ENCODE peak calls at places on chromosomes 6 and 20, in five cellular contexts. One of them, this sample, is unnamed.
A peak's percentile ranks its signal among the peaks of the same experiment; 100 is the strongest.

GRCh38 chr6:37514377-37514776 is 14.7 kb upstream of the CCDC167 start:
- DNase-seq in activated T-cell treated with anti-CD3 and anti-CD28 coated beads, Interleukin-2, amount 50 U/mL, for 72 hours: peak; percentile 67
- DNase-seq in T-helper 1 cell: no peak
- DNase-seq in DMS153: no peak
- DNase-seq in LoVo: no peak
- DNase-seq in this sample: peak; percentile 72

GRCh38 chr6:83597511-83597910 is 85.2 kb downstream of the PRSS35 start:
- DNase-seq in activated T-cell treated with anti-CD3 and anti-CD28 coated beads, Interleukin-2, amount 50 U/mL, for 72 hours: no peak
- DNase-seq in T-helper 1 cell: no peak
- DNase-seq in DMS153: no peak
- DNase-seq in LoVo: no peak
- DNase-seq in this sample: no peak

GRCh38 chr6:142796571-142796970 is 148.4 kb downstream of the HIVEP2 start:
- DNase-seq in activated T-cell treated with anti-CD3 and anti-CD28 coated beads, Interleukin-2, amount 50 U/mL, for 72 hours: no peak
- DNase-seq in T-helper 1 cell: no peak
- DNase-seq in DMS153: no peak
- DNase-seq in LoVo: no peak
- DNase-seq in this sample: peak; percentile 74

GRCh38 chr6:148818939-148819575 is 72.2 kb downstream of the UST start:
- DNase-seq in activated T-cell treated with anti-CD3 and anti-CD28 coated beads, Interleukin-2, amount 50 U/mL, for 72 hours: no peak
- DNase-seq in T-helper 1 cell: no peak
- DNase-seq in DMS153: no peak
- DNase-seq in LoVo: no peak
- DNase-seq in this sample: no peak

GRCh38 chr20:50691585-50692552 is 527 bp upstream of the RIPOR3 start:
- DNase-seq in activated T-cell treated with anti-CD3 and anti-CD28 coated beads, Interleukin-2, amount 50 U/mL, for 72 hours: no peak
- DNase-seq in T-helper 1 cell: no peak
- DNase-seq in DMS153: no peak
- DNase-seq in LoVo: no peak
- DNase-seq in this sample: no peak

GRCh38 chr6:120173250-120173649 is 823.7 kb upstream of the MAN1A1 start:
- DNase-seq in activated T-cell treated with anti-CD3 and anti-CD28 coated beads, Interleukin-2, amount 50 U/mL, for 72 hours: no peak
- DNase-seq in T-helper 1 cell: no peak
- DNase-seq in DMS153: no peak
- DNase-seq in LoVo: no peak
- DNase-seq in this sample: no peak

GRCh38 chr6:99603421-99604160 is 3.0 kb upstream of the PRDM13 start:
- DNase-seq in activated T-cell treated with anti-CD3 and anti-CD28 coated beads, Interleukin-2, amount 50 U/mL, for 72 hours: peak; percentile 31
- DNase-seq in T-helper 1 cell: no peak
- DNase-seq in DMS153: peak; percentile 4
- DNase-seq in LoVo: no peak
- DNase-seq in this sample: peak; percentile 27

GRCh38 chr20:25188218-25188617 is 7.3 kb upstream of the ENTPD6 start:
- DNase-seq in activated T-cell treated with anti-CD3 and anti-CD28 coated beads, Interleukin-2, amount 50 U/mL, for 72 hours: no peak
- DNase-seq in T-helper 1 cell: no peak
- DNase-seq in DMS153: no peak
- DNase-seq in LoVo: no peak
- DNase-seq in this sample: no peak

GRCh38 chr6:29112135-29112534 is 4.3 kb downstream of the OR2J3 start:
- DNase-seq in activated T-cell treated with anti-CD3 and anti-CD28 coated beads, Interleukin-2, amount 50 U/mL, for 72 hours: no peak
- DNase-seq in T-helper 1 cell: no peak
- DNase-seq in DMS153: no peak
- DNase-seq in LoVo: no peak
- DNase-seq in this sample: no peak

GRCh38 chr6:2665169-2666070 is 85.3 kb downstream of the MYLK4 start:
- DNase-seq in activated T-cell treated with anti-CD3 and anti-CD28 coated beads, Interleukin-2, amount 50 U/mL, for 72 hours: no peak
- DNase-seq in T-helper 1 cell: no peak
- DNase-seq in DMS153: no peak
- DNase-seq in LoVo: no peak
- DNase-seq in this sample: peak; percentile 0

GRCh38 chr20:25632940-25633790 is 9.4 kb upstream of the NANP start:
- DNase-seq in activated T-cell treated with anti-CD3 and anti-CD28 coated beads, Interleukin-2, amount 50 U/mL, for 72 hours: no peak
- DNase-seq in T-helper 1 cell: no peak
- DNase-seq in DMS153: no peak
- DNase-seq in LoVo: peak; percentile 8
- DNase-seq in this sample: no peak

GRCh38 chr6:92748131-92748530 is 671.2 kb downstream of the EPHA7 start:
- DNase-seq in activated T-cell treated with anti-CD3 and anti-CD28 coated beads, Interleukin-2, amount 50 U/mL, for 72 hours: no peak
- DNase-seq in T-helper 1 cell: no peak
- DNase-seq in DMS153: no peak
- DNase-seq in LoVo: no peak
- DNase-seq in this sample: no peak

GRCh38 chr20:59805266-59805665 is 128.2 kb downstream of the SYCP2 start:
- DNase-seq in activated T-cell treated with anti-CD3 and anti-CD28 coated beads, Interleukin-2, amount 50 U/mL, for 72 hours: no peak
- DNase-seq in T-helper 1 cell: no peak
- DNase-seq in DMS153: no peak
- DNase-seq in LoVo: no peak
- DNase-seq in this sample: no peak

GRCh38 chr6:25942561-25943147 is 12.2 kb upstream of the SLC17A2 start:
- DNase-seq in activated T-cell treated with anti-CD3 and anti-CD28 coated beads, Interleukin-2, amount 50 U/mL, for 72 hours: no peak
- DNase-seq in T-helper 1 cell: no peak
- DNase-seq in DMS153: peak; percentile 57
- DNase-seq in LoVo: peak; percentile 27
- DNase-seq in this sample: peak; percentile 35

GRCh38 chr20:62832212-62832922 is 15.5 kb downstream of the COL9A3 start:
- DNase-seq in activated T-cell treated with anti-CD3 and anti-CD28 coated beads, Interleukin-2, amount 50 U/mL, for 72 hours: no peak
- DNase-seq in T-helper 1 cell: no peak
- DNase-seq in DMS153: peak; percentile 15
- DNase-seq in LoVo: peak; percentile 26
- DNase-seq in this sample: peak; percentile 67

GRCh38 chr6:108541843-108542795 is 18.6 kb upstream of the FOXO3 start:
- DNase-seq in activated T-cell treated with anti-CD3 and anti-CD28 coated beads, Interleukin-2, amount 50 U/mL, for 72 hours: peak; percentile 60
- DNase-seq in T-helper 1 cell: peak; percentile 70
- DNase-seq in DMS153: peak; percentile 71
- DNase-seq in LoVo: peak; percentile 76
- DNase-seq in this sample: peak; percentile 82

GRCh38 chr6:114258376-114258775 is 84.4 kb downstream of the HS3ST5 start:
- DNase-seq in activated T-cell treated with anti-CD3 and anti-CD28 coated beads, Interleukin-2, amount 50 U/mL, for 72 hours: no peak
- DNase-seq in T-helper 1 cell: no peak
- DNase-seq in DMS153: no peak
- DNase-seq in LoVo: no peak
- DNase-seq in this sample: no peak

GRCh38 chr6:2733736-2734480 is 16.8 kb downstream of the MYLK4 start:
- DNase-seq in activated T-cell treated with anti-CD3 and anti-CD28 coated beads, Interleukin-2, amount 50 U/mL, for 72 hours: no peak
- DNase-seq in T-helper 1 cell: no peak
- DNase-seq in DMS153: no peak
- DNase-seq in LoVo: no peak
- DNase-seq in this sample: no peak

GRCh38 chr20:56268536-56268935 is 20.0 kb downstream of the MC3R start:
- DNase-seq in activated T-cell treated with anti-CD3 and anti-CD28 coated beads, Interleukin-2, amount 50 U/mL, for 72 hours: no peak
- DNase-seq in T-helper 1 cell: no peak
- DNase-seq in DMS153: no peak
- DNase-seq in LoVo: no peak
- DNase-seq in this sample: no peak